ENCODE peak calls at places on chromosomes 3 and 15, in four cellular contexts. F is sigmoid colon, H is breast epithelium, Z is testis. E is an unnamed sample.

GRCh38 chr3:83454353-83454752 is 1504.4 kb upstream of the CADM2 start:
- DNase-seq in F (no peak), Z (no peak), H (no peak), E (no peak)

GRCh38 chr3:107855710-107856109 is 235.1 kb downstream of the CD47 start:
- DNase-seq in Z (no peak), H (no peak), F (no peak), E (peak)

GRCh38 chr3:138186803-138187295 is 252 bp upstream of the ARMC8 start:
- DNase-seq in H (peak), Z (peak), F (peak), E (peak)

GRCh38 chr15:62272290-62272689 is 107.2 kb upstream of the C2CD4B start:
- DNase-seq in H (no peak), Z (no peak), F (no peak), E (no peak)

GRCh38 chr3:56157693-56158092 is 310.6 kb downstream of the ERC2 start:
- DNase-seq in F (no peak), H (no peak), Z (peak), E (peak)

GRCh38 chr15:81133782-81134461 is at the start of gene CFAP161:
- DNase-seq in Z (peak), H (peak), F (peak), E (no peak)

GRCh38 chr3:4684117-4684516 is 191.0 kb downstream of the ITPR1 start:
- DNase-seq in F (no peak), Z (no peak), H (no peak), E (no peak)

GRCh38 chr15:90046289-90046688 is 45.2 kb downstream of the ZNF710 start:
- DNase-seq in Z (no peak), F (no peak), H (no peak), E (no peak)

GRCh38 chr3:151879037-151879436 is 5.6 kb downstream of the SUCNR1 start:
- DNase-seq in F (no peak), Z (no peak), H (no peak), E (peak)

GRCh38 chr3:106305127-106305526 is 436.3 kb upstream of the CBLB start:
- DNase-seq in H (no peak), F (no peak), Z (no peak), E (no peak)

GRCh38 chr3:87771338-87772059 is 287.3 kb downstream of the CGGBP1 start:
- DNase-seq in H (no peak), F (peak), Z (peak), E (peak)

GRCh38 chr3:151225040-151225975 is 22.3 kb upstream of the GPR171 start:
- DNase-seq in F (no peak), Z (no peak), H (no peak), E (no peak)

GRCh38 chr15:26087395-26087794 is 224.3 kb upstream of the ATP10A start:
- DNase-seq in Z (no peak), F (no peak), H (no peak), E (no peak)

GRCh38 chr3:73924063-73924462 is 299.3 kb upstream of the PDZRN3 start:
- DNase-seq in F (no peak), Z (no peak), H (no peak), E (no peak)

GRCh38 chr15:78859971-78860733 is 12.5 kb upstream of the MORF4L1 start:
- DNase-seq in F (peak), H (peak), Z (peak), E (peak)

GRCh38 chr3:43288366-43288765 is 2.0 kb downstream of the SNRK start:
- DNase-seq in Z (no peak), H (no peak), F (no peak), E (peak)

GRCh38 chr3:172283848-172284357 is 164.4 kb downstream of the GHSR start:
- DNase-seq in F (no peak), Z (no peak), H (no peak), E (no peak)

GRCh38 chr15:69853572-69853971 is 244.1 kb downstream of the TLE3 start:
- DNase-seq in Z (no peak), F (no peak), H (no peak), E (no peak)

GRCh38 chr3:45473841-45474240 is 85.5 kb downstream of the LARS2 start:
- DNase-seq in H (no peak), F (peak), Z (no peak), E (no peak)

GRCh38 chr15:78212546-78213424 is 21.6 kb downstream of the ACSBG1 start:
- DNase-seq in H (peak), F (peak), Z (peak), E (peak)

GRCh38 chr3:127820221-127820870 is 2.0 kb downstream of the MGLL start:
- DNase-seq in F (no peak), H (no peak), Z (no peak), E (peak)

GRCh38 chr15:88605507-88606436 is 15.4 kb upstream of the AEN start:
- DNase-seq in F (no peak), H (no peak), Z (peak), E (peak)

GRCh38 chr3:196991581-196992460 is 23.2 kb upstream of the PIGZ start:
- DNase-seq in F (peak), H (no peak), Z (no peak), E (no peak)

GRCh38 chr3:150149651-150150051 is 179.0 kb upstream of the PFN2 start:
- DNase-seq in Z (no peak), F (no peak), H (no peak), E (no peak)

GRCh38 chr3:141337523-141337854 is 30.8 kb upstream of the ZBTB38 start:
- DNase-seq in F (no peak), Z (no peak), H (no peak), E (no peak)

GRCh38 chr3:125055913-125056705 is at the start of gene HEG1:
- DNase-seq in Z (peak), F (peak), H (peak), E (peak)

GRCh38 chr3:150760431-150761200 is 2.4 kb downstream of the SIAH2 start:
- DNase-seq in Z (no peak), H (no peak), F (no peak), E (no peak)

GRCh38 chr3:180093535-180093934 is 56.8 kb upstream of the PEX5L start:
- DNase-seq in H (no peak), Z (no peak), F (no peak), E (no peak)

GRCh38 chr3:188000361-188000861 is 153.5 kb upstream of the LPP start:
- DNase-seq in H (no peak), Z (no peak), F (no peak), E (no peak)

GRCh38 chr3:42190701-42191442 is 75.1 kb downstream of the CCK start:
- DNase-seq in H (peak), Z (peak), F (peak), E (peak)

GRCh38 chr3:185309795-185310194 is 53.1 kb upstream of the MAP3K13 start:
- DNase-seq in Z (no peak), F (no peak), H (no peak), E (no peak)

GRCh38 chr3:187014417-187014864 is 84.1 kb downstream of the ST6GAL1 start:
- DNase-seq in H (no peak), Z (no peak), F (no peak), E (no peak)

GRCh38 chr15:89172921-89173320 is 48.5 kb downstream of the RLBP1 start:
- DNase-seq in Z (no peak), H (no peak), F (no peak), E (no peak)

GRCh38 chr15:46251873-46252272 is 617.0 kb downstream of the SQOR start:
- DNase-seq in F (no peak), H (no peak), Z (no peak), E (no peak)

GRCh38 chr3:56988874-56989433 is 71.5 kb upstream of the SPATA12 start:
- DNase-seq in Z (peak), H (peak), F (peak), E (peak)

GRCh38 chr3:14402304-14402811 is at the start of gene SLC6A6:
- DNase-seq in H (peak), Z (peak), F (peak), E (peak)
- TF ChIP-seq POLR2A in H (no peak), Z (no peak), F (peak), E (no peak)

DNA sequence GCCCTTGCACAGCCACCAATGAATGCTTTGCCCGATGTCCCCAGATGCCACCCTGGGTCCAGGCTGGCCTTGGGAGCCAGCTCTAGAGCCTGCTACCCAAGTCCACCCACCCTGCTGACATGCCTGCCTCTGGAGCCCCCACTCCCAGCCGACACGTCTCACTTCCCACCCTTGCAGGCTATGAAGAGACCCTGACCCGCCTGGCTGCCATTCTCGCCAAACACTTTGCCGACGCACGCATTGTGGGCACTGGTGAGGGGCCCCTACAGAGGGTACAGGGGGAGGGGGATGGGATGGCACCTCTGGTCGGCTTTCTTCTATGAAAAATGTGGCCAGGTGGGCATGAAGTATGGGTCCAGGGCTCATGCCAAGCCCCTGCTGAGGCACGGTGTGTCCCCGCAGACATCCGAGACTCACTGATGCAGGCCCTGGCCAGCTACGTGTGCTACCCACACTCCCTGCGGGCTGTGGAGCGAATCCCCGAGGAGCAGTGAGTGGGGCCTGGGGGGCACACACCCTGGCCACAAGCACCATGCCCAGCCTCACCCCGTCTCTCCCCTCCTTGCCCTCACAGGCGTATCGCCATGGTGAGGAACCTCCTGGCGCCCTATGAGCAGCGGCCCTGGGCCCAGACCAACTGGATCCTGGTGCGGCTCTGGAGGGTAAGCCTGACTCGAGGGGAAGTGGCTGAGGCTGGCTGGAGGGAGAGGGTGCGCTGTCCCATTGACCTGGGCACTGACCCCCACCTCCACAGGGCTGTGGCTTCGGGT is 6.0 kb downstream of the AMIGO3 start:
- DNase-seq in H (no peak), Z (no peak), F (peak), E (no peak)
- TF ChIP-seq POLR2A in H (no peak), Z (no peak), F (no peak), E (no peak)

DNA sequence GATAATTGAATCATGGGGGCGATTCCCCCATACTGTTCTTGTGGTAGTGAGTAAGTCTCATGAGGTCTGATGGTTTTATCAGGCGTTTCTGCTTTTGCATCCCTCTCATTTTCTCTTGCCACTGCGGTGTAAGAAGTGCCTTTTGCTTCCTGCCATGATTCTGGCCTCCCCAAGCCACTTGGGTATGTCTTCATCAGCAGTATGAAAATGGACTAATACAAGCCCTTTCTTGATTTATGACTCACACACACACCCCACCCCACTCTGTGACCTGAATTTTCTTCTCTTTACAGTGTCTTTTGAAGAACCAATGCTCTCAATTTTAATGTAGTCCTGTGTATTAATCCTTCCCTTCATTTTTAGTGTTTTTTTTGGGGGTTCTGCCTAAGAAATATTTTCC is 244.8 kb downstream of the PLCL2 start:
- DNase-seq in H (no peak), Z (no peak), F (no peak), E (no peak)
- TF ChIP-seq POLR2A in H (no peak), Z (no peak), F (no peak), E (no peak)

GRCh38 chr3:69164296-69164695 is 41.9 kb upstream of the LMOD3 start:
- DNase-seq in Z (no peak), F (no peak), H (no peak), E (no peak)
- TF ChIP-seq POLR2A in Z (no peak), F (no peak), H (no peak), E (no peak)

DNA sequence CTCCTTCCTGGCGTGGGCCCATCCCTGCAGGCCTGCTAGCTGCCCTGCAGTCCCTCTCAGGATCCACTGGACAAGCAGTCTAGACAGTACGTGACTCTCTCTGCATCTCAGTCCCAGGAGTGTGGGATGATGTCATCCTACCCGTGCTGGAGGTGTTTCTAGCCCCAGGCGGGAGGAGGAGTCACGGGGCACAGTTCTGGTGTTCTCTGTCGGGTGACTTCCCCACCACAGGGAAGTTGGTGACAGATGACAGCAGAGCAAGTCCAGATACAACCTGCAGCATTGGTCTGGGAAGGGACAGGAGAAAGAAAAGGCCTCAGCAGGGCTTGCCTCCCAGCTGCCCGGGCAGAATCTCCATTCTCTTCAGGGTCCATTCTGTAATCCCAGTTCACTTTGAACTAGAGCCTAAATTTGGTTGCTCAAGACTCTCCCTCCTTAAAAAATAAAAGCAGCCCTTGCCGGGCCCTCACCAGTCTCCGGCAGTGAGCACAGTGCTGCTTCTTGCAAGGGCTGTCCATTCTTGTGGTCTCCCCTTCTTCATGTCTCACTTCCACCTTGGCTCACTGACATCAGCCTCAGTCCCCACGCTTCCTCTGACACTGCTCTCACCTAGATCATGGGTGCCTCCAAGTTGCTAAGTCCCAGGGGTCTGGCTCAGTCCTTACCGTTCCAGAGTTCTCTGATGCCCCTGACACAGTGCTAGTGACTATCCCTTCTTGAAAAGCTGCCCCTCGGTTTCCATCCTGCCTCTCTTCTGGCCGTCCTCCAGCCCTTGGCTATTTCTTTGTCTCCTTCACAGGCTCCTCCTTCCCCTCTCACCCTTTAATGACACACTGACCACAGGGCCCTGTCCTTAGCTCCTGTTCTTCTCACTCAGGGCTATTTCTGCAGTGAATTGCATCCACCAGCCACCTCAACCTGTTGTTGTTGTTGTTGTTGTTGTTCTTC is 30.8 kb downstream of the SLC28A1 start:
- DNase-seq in F (peak), Z (peak), H (peak), E (peak)
- TF ChIP-seq POLR2A in F (no peak), Z (no peak), H (no peak), E (no peak)

GRCh38 chr3:69084326-69084667 is 440 bp upstream of the ARL6IP5 start:
- DNase-seq in Z (no peak), H (no peak), F (no peak), E (no peak)

GRCh38 chr3:69079269-69080159 is 651 bp downstream of the UBA3 start:
- DNase-seq in H (no peak), F (no peak), Z (no peak), E (peak)

GRCh38 chr3:69082805-69083204 is 1.9 kb upstream of the ARL6IP5 start:
- DNase-seq in Z (peak), F (no peak), H (no peak), E (peak)

GRCh38 chr3:69081583-69082262 is 1.6 kb upstream of the UBA3 start:
- DNase-seq in F (no peak), H (no peak), Z (peak), E (no peak)

DNA sequence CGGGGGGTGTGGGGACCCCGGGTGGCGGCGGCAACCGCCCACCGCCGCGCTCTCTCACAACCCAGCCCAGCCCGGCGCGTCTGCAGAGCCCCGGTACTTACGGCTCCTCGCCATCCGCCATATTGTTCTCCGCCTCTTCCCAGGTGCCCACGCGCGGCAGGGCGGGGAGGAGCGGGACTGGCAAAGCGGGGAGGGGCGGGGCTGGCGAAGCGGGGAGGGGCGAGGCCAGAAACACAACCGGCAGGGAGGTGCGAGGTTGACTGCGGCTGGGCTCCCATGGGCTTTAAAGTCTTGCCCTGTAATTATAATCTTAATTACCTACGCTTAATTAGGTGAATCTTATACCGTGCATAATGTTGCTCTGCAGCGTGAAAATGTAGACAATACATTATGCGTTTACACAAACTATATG is at the start of gene UBA3:
- DNase-seq in Z (peak), F (peak), H (peak), E (peak)
- TF ChIP-seq POLR2A in Z (no peak), F (no peak), H (no peak), E (peak)

GRCh38 chr3:130111185-130111864 is 29.7 kb downstream of the ALG1L2 start:
- DNase-seq in H (peak), F (peak), Z (peak), E (peak)
- TF ChIP-seq POLR2A in H (no peak), F (no peak), Z (no peak), E (peak)

GRCh38 chr3:99753268-99753975 is 64.2 kb upstream of the CMSS1 start:
- DNase-seq in H (no peak), F (no peak), Z (peak), E (peak)

GRCh38 chr3:99751649-99752048 is 66.0 kb upstream of the CMSS1 start:
- DNase-seq in H (no peak), Z (no peak), F (no peak), E (no peak)

GRCh38 chr3:99757948-99758347 is 59.7 kb upstream of the CMSS1 start:
- DNase-seq in H (no peak), Z (no peak), F (no peak), E (no peak)

GRCh38 chr3:99758502-99759177 is 59.0 kb upstream of the CMSS1 start:
- DNase-seq in Z (no peak), H (no peak), F (no peak), E (no peak)

DNA sequence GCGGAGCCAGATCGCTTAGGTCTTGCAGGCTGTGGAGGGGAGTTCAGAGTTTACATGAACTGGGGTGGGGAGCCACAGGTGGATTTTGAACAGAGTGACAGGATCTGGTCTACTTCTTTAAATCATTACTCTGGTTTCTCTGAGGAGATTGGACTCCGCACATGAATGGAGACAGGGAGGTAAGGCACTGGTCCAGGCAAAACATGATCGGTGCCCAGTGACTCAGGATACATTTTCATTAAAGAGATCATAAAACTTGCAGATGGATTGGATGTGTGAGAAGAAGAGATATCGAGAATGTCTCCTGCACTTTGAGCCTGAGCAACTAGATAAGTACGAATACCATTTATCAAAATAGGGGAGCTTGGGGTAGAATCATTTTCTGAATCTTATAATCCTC is 61.8 kb upstream of the CMSS1 start:
- DNase-seq in F (no peak), Z (no peak), H (no peak), E (no peak)
- TF ChIP-seq POLR2A in F (no peak), Z (no peak), H (no peak), E (no peak)

DNA sequence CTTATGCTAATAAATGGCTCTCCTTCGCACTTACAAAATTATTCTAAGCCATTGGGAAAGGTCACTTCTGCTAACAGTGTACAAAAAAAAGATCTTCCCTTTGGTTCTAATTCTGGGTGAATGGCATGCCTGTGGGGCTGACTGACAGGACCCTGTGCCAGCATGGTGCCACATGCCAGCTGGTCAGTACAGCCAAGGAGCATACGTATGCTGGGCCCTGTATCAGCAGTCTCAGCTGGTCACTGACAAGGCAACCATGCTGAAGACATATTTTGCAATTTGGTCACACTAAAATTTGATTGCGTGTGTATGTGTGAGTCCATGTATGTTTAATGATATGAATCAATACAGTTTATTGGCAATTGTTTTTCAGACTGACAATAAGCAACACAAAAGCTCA is 246.1 kb downstream of the TBL1XR1 start:
- DNase-seq in H (no peak), Z (no peak), F (no peak), E (no peak)
- TF ChIP-seq POLR2A in H (no peak), Z (no peak), F (no peak), E (no peak)

E was measured in NB4.